ENCODE peak calls at places on chromosomes 1 and 21, in eight cellular contexts. One of them, this sample, is unnamed.

GRCh38 chr1:50109647-50110075 is 941 bp downstream of the ELAVL4 start:
- DNase-seq in foreskin fibroblast: no peak
- DNase-seq in choroid plexus epithelial cell: peak
- DNase-seq in GM23338: peak
- DNase-seq in fibroblast of pulmonary artery: no peak
- DNase-seq in AG04450: no peak
- DNase-seq in stomach: no peak
- DNase-seq in cardiac fibroblast: no peak
- DNase-seq in this sample: peak

GRCh38 chr1:119771016-119771415 is 2.3 kb upstream of the HMGCS2 start:
- DNase-seq in choroid plexus epithelial cell: peak
- DNase-seq in fibroblast of pulmonary artery: no peak
- DNase-seq in stomach: no peak
- DNase-seq in cardiac fibroblast: peak
- DNase-seq in GM23338: peak
- DNase-seq in foreskin fibroblast: no peak
- DNase-seq in AG04450: no peak
- DNase-seq in this sample: no peak

GRCh38 chr1:89863165-89863835 is 42.5 kb downstream of the LRRC8D start:
- DNase-seq in AG04450: no peak
- DNase-seq in stomach: no peak
- DNase-seq in cardiac fibroblast: no peak
- DNase-seq in foreskin fibroblast: no peak
- DNase-seq in fibroblast of pulmonary artery: no peak
- DNase-seq in choroid plexus epithelial cell: no peak
- DNase-seq in GM23338: no peak
- DNase-seq in this sample: no peak

GRCh38 chr21:23817337-23817736 is 1789.9 kb downstream of the MRPL39 start:
- DNase-seq in AG04450: no peak
- DNase-seq in GM23338: no peak
- DNase-seq in foreskin fibroblast: no peak
- DNase-seq in fibroblast of pulmonary artery: no peak
- DNase-seq in choroid plexus epithelial cell: no peak
- DNase-seq in stomach: no peak
- DNase-seq in cardiac fibroblast: no peak
- DNase-seq in this sample: no peak

GRCh38 chr1:111270781-111271463 is 19.7 kb upstream of the CHIA start:
- DNase-seq in choroid plexus epithelial cell: no peak
- DNase-seq in fibroblast of pulmonary artery: no peak
- DNase-seq in AG04450: no peak
- DNase-seq in cardiac fibroblast: no peak
- DNase-seq in stomach: no peak
- DNase-seq in foreskin fibroblast: no peak
- DNase-seq in GM23338: peak
- DNase-seq in this sample: no peak

GRCh38 chr1:234656981-234657651 is 47.1 kb upstream of the IRF2BP2 start:
- DNase-seq in cardiac fibroblast: peak
- DNase-seq in GM23338: no peak
- DNase-seq in stomach: no peak
- DNase-seq in fibroblast of pulmonary artery: peak
- DNase-seq in AG04450: peak
- DNase-seq in choroid plexus epithelial cell: peak
- DNase-seq in foreskin fibroblast: peak
- DNase-seq in this sample: peak

GRCh38 chr1:95451054-95451453 is 217.0 kb downstream of the RWDD3 start:
- DNase-seq in cardiac fibroblast: no peak
- DNase-seq in stomach: no peak
- DNase-seq in choroid plexus epithelial cell: no peak
- DNase-seq in GM23338: peak
- DNase-seq in fibroblast of pulmonary artery: no peak
- DNase-seq in AG04450: no peak
- DNase-seq in foreskin fibroblast: no peak
- DNase-seq in this sample: no peak

GRCh38 chr1:209456878-209457277 is 126.6 kb upstream of the CAMK1G start:
- DNase-seq in stomach: no peak
- DNase-seq in foreskin fibroblast: no peak
- DNase-seq in cardiac fibroblast: no peak
- DNase-seq in choroid plexus epithelial cell: peak
- DNase-seq in AG04450: no peak
- DNase-seq in GM23338: no peak
- DNase-seq in fibroblast of pulmonary artery: no peak
- DNase-seq in this sample: peak

GRCh38 chr21:15730484-15731242 is 881 bp downstream of the USP25 start:
- DNase-seq in choroid plexus epithelial cell: peak
- DNase-seq in fibroblast of pulmonary artery: peak
- DNase-seq in foreskin fibroblast: no peak
- DNase-seq in GM23338: peak
- DNase-seq in cardiac fibroblast: no peak
- DNase-seq in stomach: no peak
- DNase-seq in AG04450: no peak
- DNase-seq in this sample: no peak

GRCh38 chr1:44072204-44072603 is 40.9 kb upstream of the SLC6A9 start:
- DNase-seq in foreskin fibroblast: peak
- DNase-seq in choroid plexus epithelial cell: peak
- DNase-seq in cardiac fibroblast: peak
- DNase-seq in fibroblast of pulmonary artery: peak
- DNase-seq in stomach: no peak
- DNase-seq in GM23338: no peak
- DNase-seq in AG04450: peak
- DNase-seq in this sample: peak

GRCh38 chr1:14810631-14811325 is 212.3 kb downstream of the KAZN start:
- DNase-seq in choroid plexus epithelial cell: no peak
- DNase-seq in GM23338: no peak
- DNase-seq in fibroblast of pulmonary artery: no peak
- DNase-seq in stomach: no peak
- DNase-seq in foreskin fibroblast: no peak
- DNase-seq in cardiac fibroblast: no peak
- DNase-seq in AG04450: no peak
- DNase-seq in this sample: peak

GRCh38 chr1:238052496-238053266 is 162.0 kb upstream of the ZP4 start:
- DNase-seq in fibroblast of pulmonary artery: no peak
- DNase-seq in GM23338: no peak
- DNase-seq in cardiac fibroblast: no peak
- DNase-seq in stomach: no peak
- DNase-seq in foreskin fibroblast: no peak
- DNase-seq in AG04450: no peak
- DNase-seq in choroid plexus epithelial cell: no peak
- DNase-seq in this sample: no peak

GRCh38 chr1:201791775-201792166 is 37.2 kb upstream of the IPO9 start:
- DNase-seq in GM23338: no peak
- DNase-seq in foreskin fibroblast: peak
- DNase-seq in fibroblast of pulmonary artery: peak
- DNase-seq in cardiac fibroblast: peak
- DNase-seq in AG04450: no peak
- DNase-seq in choroid plexus epithelial cell: peak
- DNase-seq in stomach: no peak
- DNase-seq in this sample: peak

GRCh38 chr1:38341694-38342093 is 295.1 kb upstream of the POU3F1 start:
- DNase-seq in fibroblast of pulmonary artery: no peak
- DNase-seq in GM23338: no peak
- DNase-seq in choroid plexus epithelial cell: no peak
- DNase-seq in stomach: no peak
- DNase-seq in cardiac fibroblast: no peak
- DNase-seq in foreskin fibroblast: no peak
- DNase-seq in AG04450: no peak
- DNase-seq in this sample: no peak

GRCh38 chr1:92167151-92167550 is 50.6 kb upstream of the C1orf146 start:
- DNase-seq in foreskin fibroblast: no peak
- DNase-seq in GM23338: no peak
- DNase-seq in choroid plexus epithelial cell: no peak
- DNase-seq in cardiac fibroblast: no peak
- DNase-seq in fibroblast of pulmonary artery: no peak
- DNase-seq in AG04450: no peak
- DNase-seq in stomach: no peak
- DNase-seq in this sample: no peak

GRCh38 chr1:92168657-92169056 is 49.1 kb upstream of the C1orf146 start:
- DNase-seq in cardiac fibroblast: no peak
- DNase-seq in stomach: no peak
- DNase-seq in GM23338: peak
- DNase-seq in foreskin fibroblast: no peak
- DNase-seq in AG04450: no peak
- DNase-seq in choroid plexus epithelial cell: no peak
- DNase-seq in fibroblast of pulmonary artery: no peak
- DNase-seq in this sample: no peak

GRCh38 chr1:92169161-92169560 is 48.6 kb upstream of the C1orf146 start:
- DNase-seq in choroid plexus epithelial cell: no peak
- DNase-seq in GM23338: no peak
- DNase-seq in fibroblast of pulmonary artery: no peak
- DNase-seq in AG04450: no peak
- DNase-seq in cardiac fibroblast: no peak
- DNase-seq in foreskin fibroblast: no peak
- DNase-seq in stomach: no peak
- DNase-seq in this sample: no peak

GRCh38 chr1:92169606-92170005 is 48.1 kb upstream of the C1orf146 start:
- DNase-seq in fibroblast of pulmonary artery: no peak
- DNase-seq in GM23338: no peak
- DNase-seq in AG04450: no peak
- DNase-seq in foreskin fibroblast: no peak
- DNase-seq in stomach: no peak
- DNase-seq in choroid plexus epithelial cell: no peak
- DNase-seq in cardiac fibroblast: no peak
- DNase-seq in this sample: no peak
- H3K4me3 ChIP-seq in fibroblast of pulmonary artery: no peak
- H3K4me3 ChIP-seq in GM23338: no peak
- H3K4me3 ChIP-seq in AG04450: no peak
- H3K4me3 ChIP-seq in foreskin fibroblast: no peak
- H3K4me3 ChIP-seq in stomach: no peak
- H3K4me3 ChIP-seq in choroid plexus epithelial cell: no peak
- H3K4me3 ChIP-seq in cardiac fibroblast: no peak
- H3K4me3 ChIP-seq in this sample: no peak

GRCh38 chr1:36351222-36351977 is 28.0 kb upstream of the EVA1B start:
- DNase-seq in foreskin fibroblast: peak
- DNase-seq in AG04450: no peak
- DNase-seq in choroid plexus epithelial cell: peak
- DNase-seq in GM23338: no peak
- DNase-seq in fibroblast of pulmonary artery: peak
- DNase-seq in cardiac fibroblast: peak
- DNase-seq in stomach: no peak
- DNase-seq in this sample: peak
- TF ChIP-seq CTCF in foreskin fibroblast: no peak
- TF ChIP-seq CTCF in AG04450: peak
- TF ChIP-seq CTCF in choroid plexus epithelial cell: peak
- TF ChIP-seq CTCF in GM23338: no peak
- TF ChIP-seq CTCF in fibroblast of pulmonary artery: peak
- TF ChIP-seq CTCF in cardiac fibroblast: peak
- TF ChIP-seq CTCF in stomach: no peak
- TF ChIP-seq CTCF in this sample: peak

DNA sequence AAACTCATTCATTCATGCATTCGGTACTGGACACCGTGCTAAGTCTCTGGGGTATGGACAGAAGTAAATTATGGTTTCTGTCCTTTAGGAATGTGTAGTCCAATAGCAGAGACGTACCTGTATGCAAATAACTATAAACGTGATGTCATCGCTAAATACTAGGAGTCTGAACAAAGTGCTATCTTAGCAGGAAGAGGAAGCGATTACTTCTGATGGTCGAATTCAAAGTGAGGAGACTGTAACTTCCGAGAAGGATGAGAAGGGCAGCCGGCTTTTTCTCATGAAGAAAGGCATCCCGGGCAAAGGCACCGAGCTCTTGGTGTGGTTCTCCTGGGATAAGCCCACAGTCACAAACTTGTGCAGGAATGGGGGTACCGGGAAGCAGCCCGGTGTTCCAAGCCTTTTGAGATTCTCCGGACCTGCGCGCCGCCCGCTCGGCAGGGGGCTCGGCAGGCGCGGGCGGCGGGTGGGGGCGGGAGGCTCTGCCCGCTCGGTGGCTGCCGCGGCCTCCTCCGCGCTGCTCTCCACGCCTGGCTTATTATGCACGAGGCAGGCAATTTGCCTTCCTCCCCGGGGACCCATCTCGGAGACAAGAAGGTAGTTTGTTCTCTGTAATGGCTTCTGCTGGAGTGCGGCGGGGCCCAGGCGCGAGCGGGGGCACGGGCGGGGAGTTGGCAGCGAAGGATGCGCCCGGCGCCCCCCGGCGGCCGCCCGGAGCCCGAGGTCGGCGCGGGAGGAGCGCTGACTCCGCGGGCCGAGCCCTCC is 67.5 kb upstream of the CD1D start:
- DNase-seq in choroid plexus epithelial cell: peak
- DNase-seq in AG04450: no peak
- DNase-seq in GM23338: peak
- DNase-seq in cardiac fibroblast: peak
- DNase-seq in foreskin fibroblast: peak
- DNase-seq in stomach: no peak
- DNase-seq in fibroblast of pulmonary artery: peak
- DNase-seq in this sample: peak
- H3K4me3 ChIP-seq in choroid plexus epithelial cell: peak
- H3K4me3 ChIP-seq in AG04450: peak
- H3K4me3 ChIP-seq in GM23338: peak
- H3K4me3 ChIP-seq in cardiac fibroblast: peak
- H3K4me3 ChIP-seq in foreskin fibroblast: peak
- H3K4me3 ChIP-seq in stomach: peak
- H3K4me3 ChIP-seq in fibroblast of pulmonary artery: peak
- H3K4me3 ChIP-seq in this sample: peak

GRCh38 chr1:171790318-171790717 is 8.9 kb downstream of the METTL13 start:
- DNase-seq in choroid plexus epithelial cell: no peak
- DNase-seq in fibroblast of pulmonary artery: no peak
- DNase-seq in AG04450: no peak
- DNase-seq in stomach: no peak
- DNase-seq in foreskin fibroblast: no peak
- DNase-seq in cardiac fibroblast: no peak
- DNase-seq in GM23338: no peak
- DNase-seq in this sample: no peak

GRCh38 chr1:171796592-171796991 is 15.1 kb downstream of the METTL13 start:
- DNase-seq in choroid plexus epithelial cell: no peak
- DNase-seq in AG04450: no peak
- DNase-seq in stomach: no peak
- DNase-seq in foreskin fibroblast: no peak
- DNase-seq in cardiac fibroblast: no peak
- DNase-seq in GM23338: no peak
- DNase-seq in fibroblast of pulmonary artery: no peak
- DNase-seq in this sample: no peak

GRCh38 chr1:171793656-171794055 is 12.2 kb downstream of the METTL13 start:
- DNase-seq in foreskin fibroblast: no peak
- DNase-seq in AG04450: no peak
- DNase-seq in choroid plexus epithelial cell: peak
- DNase-seq in stomach: no peak
- DNase-seq in cardiac fibroblast: no peak
- DNase-seq in fibroblast of pulmonary artery: no peak
- DNase-seq in GM23338: no peak
- DNase-seq in this sample: no peak

GRCh38 chr1:171794085-171794484 is 12.6 kb downstream of the METTL13 start:
- DNase-seq in cardiac fibroblast: peak
- DNase-seq in fibroblast of pulmonary artery: peak
- DNase-seq in choroid plexus epithelial cell: peak
- DNase-seq in AG04450: no peak
- DNase-seq in foreskin fibroblast: peak
- DNase-seq in GM23338: no peak
- DNase-seq in stomach: no peak
- DNase-seq in this sample: peak

DNA sequence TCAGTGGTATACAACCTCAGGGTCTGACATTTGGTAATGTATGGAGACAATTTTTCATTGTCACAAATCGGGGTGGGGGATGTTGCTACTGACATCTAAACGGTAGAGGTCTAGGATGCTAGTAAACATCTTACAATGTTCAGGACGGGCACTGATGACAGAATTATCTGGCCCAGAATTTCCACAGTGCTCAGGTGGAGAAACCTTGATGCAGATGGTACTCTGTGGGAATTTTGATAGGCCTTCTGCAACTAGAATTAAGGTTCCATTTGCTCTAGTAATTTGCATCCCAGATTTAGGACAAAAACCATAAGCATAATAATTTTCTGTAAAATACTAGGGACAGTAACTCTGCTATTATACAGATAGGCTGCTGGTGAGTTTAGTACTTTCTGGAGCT is 11.2 kb downstream of the METTL13 start:
- DNase-seq in stomach: no peak
- DNase-seq in fibroblast of pulmonary artery: no peak
- DNase-seq in AG04450: no peak
- DNase-seq in choroid plexus epithelial cell: no peak
- DNase-seq in GM23338: no peak
- DNase-seq in cardiac fibroblast: no peak
- DNase-seq in foreskin fibroblast: no peak
- DNase-seq in this sample: no peak
- TF ChIP-seq CTCF in stomach: no peak
- TF ChIP-seq CTCF in fibroblast of pulmonary artery: no peak
- TF ChIP-seq CTCF in AG04450: no peak
- TF ChIP-seq CTCF in choroid plexus epithelial cell: no peak
- TF ChIP-seq CTCF in GM23338: no peak
- TF ChIP-seq CTCF in cardiac fibroblast: no peak
- TF ChIP-seq CTCF in foreskin fibroblast: no peak
- TF ChIP-seq CTCF in this sample: no peak